ENCODE peak calls at places on chromosomes 11 and 22, in seven cellular contexts. R, C, V, P, B, Q and I are unnamed samples.

GRCh38 chr11:2508793-2509192 is 64.0 kb downstream of the KCNQ1 start:
- DNase-seq in R (no peak), C (no peak), V (no peak), P (no peak), B (no peak), Q (no peak), I (no peak)

GRCh38 chr11:47399860-47400812 is 8.3 kb upstream of the SLC39A13 start:
- DNase-seq in R (no peak), C (no peak), V (no peak), P (peak; percentile 82), B (peak; percentile 77), Q (peak; percentile 33), I (no peak)

GRCh38 chr11:31640611-31641010 is 131.0 kb downstream of the ELP4 start:
- DNase-seq in R (no peak), C (no peak), V (no peak), P (no peak), B (no peak), Q (no peak), I (no peak)

GRCh38 chr22:35205956-35206355 is 51.3 kb upstream of the HMGXB4 start:
- DNase-seq in R (no peak), C (no peak), V (no peak), P (no peak), B (no peak), Q (no peak), I (no peak)

GRCh38 chr11:56380120-56380519 is 4.7 kb downstream of the OR8U1 start:
- DNase-seq in R (no peak), C (no peak), V (no peak), P (no peak), B (no peak), Q (no peak), I (no peak)

GRCh38 chr11:69380921-69381581 is 87.1 kb downstream of the MYEOV start:
- DNase-seq in R (no peak), C (no peak), V (peak; percentile 58), P (no peak), B (no peak), Q (peak; percentile 14), I (no peak)

GRCh38 chr11:36155770-36156485 is 133.3 kb downstream of the COMMD9 start:
- DNase-seq in R (no peak), C (no peak), V (no peak), P (no peak), B (no peak), Q (no peak), I (no peak)

GRCh38 chr11:102192349-102193066 is 82.3 kb downstream of the YAP1 start:
- DNase-seq in R (no peak), C (no peak), V (no peak), P (no peak), B (no peak), Q (no peak), I (no peak)

GRCh38 chr22:46296257-46297150 is at the start of gene GTSE1:
- DNase-seq in R (peak; percentile 96), C (peak; percentile 94), V (peak; percentile 99), P (peak; percentile 100), B (peak; percentile 100), Q (peak; percentile 98), I (peak; percentile 99)

GRCh38 chr11:2390871-2391662 is 9.5 kb upstream of the TSSC4 start:
- DNase-seq in R (no peak), C (no peak), V (no peak), P (no peak), B (no peak), Q (no peak), I (no peak)

GRCh38 chr11:35260342-35260985 is 121.5 kb downstream of the CD44 start:
- DNase-seq in R (no peak), C (no peak), V (no peak), P (no peak), B (no peak), Q (no peak), I (no peak)

GRCh38 chr11:9516113-9516512 is 55.3 kb downstream of the ZNF143 start:
- DNase-seq in R (no peak), C (peak; percentile 43), V (no peak), P (no peak), B (no peak), Q (no peak), I (no peak)

GRCh38 chr11:67617243-67617953 is 10.7 kb downstream of the NDUFV1 start:
- DNase-seq in R (no peak), C (no peak), V (no peak), P (peak; percentile 4), B (no peak), Q (no peak), I (no peak)

GRCh38 chr11:8297781-8298440 is 34.2 kb upstream of the LMO1 start:
- DNase-seq in R (no peak), C (no peak), V (no peak), P (no peak), B (no peak), Q (no peak), I (no peak)

GRCh38 chr22:37812869-37813678 is 5.3 kb downstream of the GCAT start:
- DNase-seq in R (no peak), C (no peak), V (no peak), P (no peak), B (no peak), Q (no peak), I (no peak)

GRCh38 chr11:116078101-116078561 is 573.9 kb upstream of the CADM1 start:
- DNase-seq in R (no peak), C (no peak), V (no peak), P (peak; percentile 43), B (peak; percentile 36), Q (no peak), I (no peak)

GRCh38 chr11:12792590-12792989 is 118.4 kb downstream of the TEAD1 start:
- DNase-seq in R (no peak), C (no peak), V (no peak), P (no peak), B (no peak), Q (no peak), I (peak; percentile 45)

GRCh38 chr22:42716221-42716620 is 4.4 kb downstream of the A4GALT start:
- DNase-seq in R (no peak), C (no peak), V (no peak), P (peak; percentile 41), B (no peak), Q (no peak), I (no peak)

GRCh38 chr22:36636916-36637315 is 66.6 kb downstream of the CACNG2 start:
- DNase-seq in R (no peak), C (no peak), V (no peak), P (no peak), B (no peak), Q (no peak), I (no peak)

GRCh38 chr11:103464420-103464819 is 355.2 kb downstream of the DYNC2H1 start:
- DNase-seq in R (no peak), C (no peak), V (no peak), P (no peak), B (no peak), Q (no peak), I (no peak)
- TF ChIP-seq CTCF in R (no peak), C (no peak), V (no peak), P (no peak), B (no peak), Q (no peak), I (no peak)

GRCh38 chr11:71285111-71285510 is 32.7 kb upstream of the SHANK2 start:
- DNase-seq in R (no peak), C (no peak), V (no peak), P (no peak), B (no peak), Q (no peak), I (no peak)
- TF ChIP-seq CTCF in R (no peak), C (no peak), V (no peak), P (no peak), B (no peak), Q (no peak), I (no peak)

DNA sequence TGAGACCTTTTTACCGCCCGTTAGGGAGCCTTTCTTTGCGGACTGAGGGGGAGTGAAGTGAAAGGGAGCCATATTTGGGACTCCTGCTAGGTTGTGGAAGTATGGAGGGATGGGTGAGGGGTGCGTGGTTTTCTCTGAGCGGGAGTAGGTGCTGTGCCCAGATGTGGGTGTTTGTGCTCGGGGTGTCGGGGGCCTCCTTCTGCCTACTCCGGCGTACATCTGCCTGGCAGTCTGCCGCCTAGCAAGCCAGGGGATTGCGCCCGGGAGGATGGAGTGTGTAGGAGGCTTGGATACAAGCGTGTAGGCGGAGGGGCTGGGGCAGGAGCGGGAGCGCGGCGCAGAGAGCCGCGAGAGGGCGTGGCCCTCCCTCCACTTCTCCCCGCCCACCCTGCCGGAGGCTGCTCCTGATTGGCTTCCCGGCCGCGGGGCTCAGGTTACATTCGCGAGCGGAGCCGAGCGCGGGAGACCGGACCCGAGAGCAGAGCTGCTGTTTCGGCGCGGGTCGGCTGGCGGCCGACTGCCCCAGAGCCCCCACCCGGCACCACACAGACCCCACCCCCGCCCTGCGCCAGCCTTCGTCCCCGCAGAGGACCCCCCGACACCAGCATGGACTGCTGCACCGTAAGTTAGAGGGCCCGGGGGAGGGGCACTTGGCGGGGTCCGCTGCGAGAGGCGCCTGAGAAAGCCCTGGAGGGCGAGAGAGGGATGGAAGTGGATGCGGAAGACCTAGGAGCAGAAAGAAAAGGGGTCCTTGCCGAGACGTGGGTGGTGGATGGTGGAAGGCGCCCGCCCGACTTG is at the start of gene NRGN:
- DNase-seq in R (peak; percentile 35), C (peak; percentile 88), V (peak; percentile 96), P (peak; percentile 97), B (peak; percentile 95), Q (peak; percentile 91), I (peak; percentile 92)
- TF ChIP-seq CTCF in R (no peak), C (no peak), V (no peak), P (no peak), B (no peak), Q (no peak), I (no peak)

GRCh38 chr22:29994027-29994715 is 86.1 kb upstream of the HORMAD2 start:
- DNase-seq in R (no peak), C (no peak), V (no peak), P (no peak), B (no peak), Q (no peak), I (no peak)
- TF ChIP-seq CTCF in R (no peak), C (no peak), V (peak; percentile 14), P (no peak), B (no peak), Q (no peak), I (peak; percentile 11)

GRCh38 chr11:11137339-11137738 is 215.7 kb downstream of the CSNK2A3 start:
- DNase-seq in R (no peak), C (no peak), V (no peak), P (no peak), B (no peak), Q (no peak), I (no peak)

GRCh38 chr11:11143849-11144248 is 209.2 kb downstream of the CSNK2A3 start:
- DNase-seq in R (no peak), C (no peak), V (no peak), P (no peak), B (no peak), Q (no peak), I (no peak)

GRCh38 chr11:11140510-11140909 is 212.5 kb downstream of the CSNK2A3 start:
- DNase-seq in R (no peak), C (no peak), V (no peak), P (no peak), B (no peak), Q (no peak), I (no peak)

GRCh38 chr11:11142359-11142758 is 210.7 kb downstream of the CSNK2A3 start:
- DNase-seq in R (no peak), C (no peak), V (no peak), P (no peak), B (no peak), Q (no peak), I (no peak)

DNA sequence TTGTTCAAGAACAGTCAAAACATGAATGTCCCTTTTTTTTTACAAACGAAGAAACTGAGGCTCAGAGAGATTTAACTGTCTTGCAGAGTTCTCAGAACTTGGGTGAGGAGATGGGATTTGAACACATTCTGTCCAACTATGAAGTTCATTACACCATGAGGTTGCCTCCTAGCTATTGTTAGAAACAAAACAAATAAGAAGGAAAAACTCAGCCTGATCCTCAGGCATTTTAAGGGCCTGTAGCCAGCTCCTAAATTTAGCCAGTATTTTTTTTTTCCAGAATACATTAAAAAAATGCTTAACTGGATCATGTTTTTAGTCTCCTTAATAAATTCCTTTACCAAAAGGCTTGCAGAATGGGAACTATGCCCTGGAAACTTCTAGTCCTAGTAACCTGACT is 212.0 kb downstream of the CSNK2A3 start:
- DNase-seq in R (no peak), C (no peak), V (no peak), P (no peak), B (no peak), Q (no peak), I (no peak)
- TF ChIP-seq CTCF in R (no peak), C (no peak), V (no peak), P (no peak), B (no peak), Q (no peak), I (no peak)